ENCODE peak calls at places on chromosomes 12 and 14, in six cellular contexts. Y is dorsolateral prefrontal cortex; V is AG04450; D is fibroblast of pulmonary artery; E is activated CD8-positive, alpha-beta T cell treated with anti-CD3 and anti-CD28 coated beads for 36 hours; K is B cell. I is an unnamed sample.

GRCh38 chr12:127063339-127064090 is 1203.5 kb upstream of the TMEM132C start:
- DNase-seq in Y (no peak), V (no peak), D (no peak), E (no peak), K (no peak), I (no peak)

GRCh38 chr12:59134750-59135149 is 214.4 kb upstream of the LRIG3 start:
- DNase-seq in Y (no peak), V (no peak), D (no peak), E (no peak), K (no peak), I (no peak)

GRCh38 chr14:66174453-66174891 is 311.7 kb upstream of the CCDC196 start:
- DNase-seq in Y (no peak), V (no peak), D (peak; percentile 33), E (no peak), K (no peak), I (no peak)

GRCh38 chr12:123258593-123258992 is 13.1 kb downstream of the CDK2AP1 start:
- DNase-seq in Y (no peak), V (no peak), D (no peak), E (no peak), K (no peak), I (no peak)

GRCh38 chr12:55876110-55876509 is 33.4 kb upstream of the MMP19 start:
- DNase-seq in Y (no peak), V (no peak), D (no peak), E (no peak), K (no peak), I (no peak)

GRCh38 chr14:99707420-99707819 is 23.3 kb downstream of the CYP46A1 start:
- DNase-seq in Y (no peak), V (no peak), D (no peak), E (no peak), K (no peak), I (no peak)

GRCh38 chr12:4355843-4356327 is 23.6 kb downstream of the FGF23 start:
- DNase-seq in Y (no peak), V (no peak), D (peak; percentile 32), E (peak; percentile 85), K (peak; percentile 33), I (peak; percentile 32)

GRCh38 chr14:96920023-96920422 is 122.8 kb downstream of the VRK1 start:
- DNase-seq in Y (no peak), V (no peak), D (no peak), E (no peak), K (no peak), I (peak; percentile 77)

GRCh38 chr12:19449814-19450213 is 10.5 kb downstream of the AEBP2 start:
- DNase-seq in Y (no peak), V (no peak), D (no peak), E (no peak), K (no peak), I (no peak)

GRCh38 chr12:112741106-112741505 is 50.4 kb upstream of the RPH3A start:
- DNase-seq in Y (no peak), V (no peak), D (no peak), E (no peak), K (no peak), I (no peak)

GRCh38 chr14:55077155-55077554 is 25.7 kb downstream of the MAPK1IP1L start:
- DNase-seq in Y (no peak), V (no peak), D (peak; percentile 42), E (peak; percentile 27), K (no peak), I (peak; percentile 83)

GRCh38 chr12:66751432-66752113 is 72.7 kb upstream of the GRIP1 start:
- DNase-seq in Y (no peak), V (no peak), D (no peak), E (no peak), K (no peak), I (peak; percentile 0)

GRCh38 chr14:76920572-76921175 is 94.5 kb downstream of the LRRC74A start:
- DNase-seq in Y (no peak), V (no peak), D (peak; percentile 49), E (no peak), K (no peak), I (no peak)

GRCh38 chr14:35533357-35534129 is 421 bp upstream of the INSM2 start:
- DNase-seq in Y (peak; percentile 78), V (no peak), D (peak; percentile 41), E (peak; percentile 78), K (peak; percentile 63), I (peak; percentile 56)

GRCh38 chr14:26191123-26191522 is 406.7 kb downstream of the NOVA1 start:
- DNase-seq in Y (no peak), V (no peak), D (peak; percentile 33), E (no peak), K (no peak), I (no peak)

GRCh38 chr12:57902371-57903042 is 38.9 kb upstream of the ATP23 start:
- DNase-seq in Y (no peak), V (no peak), D (no peak), E (no peak), K (no peak), I (no peak)

GRCh38 chr14:95984206-95984605 is 55.0 kb upstream of the C14orf132 start:
- DNase-seq in Y (no peak), V (no peak), D (no peak), E (no peak), K (no peak), I (no peak)

GRCh38 chr12:89238593-89238992 is 113.7 kb downstream of the DUSP6 start:
- DNase-seq in Y (no peak), V (no peak), D (peak; percentile 71), E (no peak), K (no peak), I (no peak)

GRCh38 chr12:89346741-89347324 is 5.5 kb downstream of the DUSP6 start:
- DNase-seq in Y (no peak), V (no peak), D (peak; percentile 94), E (no peak), K (peak; percentile 34), I (peak; percentile 73)

GRCh38 chr12:105888696-105889095 is 250.1 kb downstream of the NUAK1 start:
- DNase-seq in Y (no peak), V (no peak), D (peak; percentile 40), E (no peak), K (no peak), I (no peak)

GRCh38 chr14:53128303-53128702 is 24.8 kb downstream of the DDHD1 start:
- DNase-seq in Y (no peak), V (no peak), D (no peak), E (no peak), K (no peak), I (no peak)

GRCh38 chr12:54981796-54982195 is 2.8 kb downstream of the TESPA1 start:
- DNase-seq in Y (no peak), V (no peak), D (no peak), E (peak; percentile 76), K (no peak), I (no peak)

GRCh38 chr14:94816113-94816512 is 46.2 kb upstream of the GSC start:
- DNase-seq in Y (no peak), V (no peak), D (no peak), E (no peak), K (no peak), I (no peak)

GRCh38 chr14:57085801-57086200 is 182.9 kb downstream of the EXOC5 start:
- DNase-seq in Y (peak; percentile 95), V (no peak), D (no peak), E (no peak), K (no peak), I (peak; percentile 15)

GRCh38 chr12:122850695-122851350 is 15.6 kb downstream of the HIP1R start:
- DNase-seq in Y (no peak), V (no peak), D (no peak), E (no peak), K (no peak), I (no peak)

GRCh38 chr12:21300632-21301031 is 34.1 kb downstream of the SLCO1A2 start:
- DNase-seq in Y (no peak), V (no peak), D (no peak), E (no peak), K (no peak), I (peak; percentile 6)

GRCh38 chr14:91059576-91060471 is 617 bp downstream of the RPS6KA5 start:
- DNase-seq in Y (peak; percentile 45), V (no peak), D (peak; percentile 4), E (peak; percentile 70), K (peak; percentile 81), I (peak; percentile 21)
- TF ChIP-seq CTCF in Y (peak; percentile 25), V (peak; percentile 13), D (no peak), E (no peak), K (peak; percentile 12), I (peak; percentile 16)

GRCh38 chr12:68796399-68796798 is 11.6 kb upstream of the MDM2 start:
- DNase-seq in Y (no peak), V (no peak), D (no peak), E (no peak), K (no peak), I (no peak)
- TF ChIP-seq CTCF in Y (no peak), V (no peak), D (no peak), E (no peak), K (no peak), I (no peak)

GRCh38 chr14:88556581-88556980 is 1.8 kb upstream of the PTPN21 start:
- DNase-seq in Y (no peak), V (no peak), D (no peak), E (no peak), K (no peak), I (no peak)

GRCh38 chr14:88563845-88564244 is 1.0 kb downstream of the ZC3H14 start:
- DNase-seq in Y (no peak), V (no peak), D (no peak), E (no peak), K (no peak), I (no peak)

GRCh38 chr14:88562532-88562830 is 356 bp upstream of the ZC3H14 start:
- DNase-seq in Y (no peak), V (no peak), D (no peak), E (no peak), K (no peak), I (no peak)

GRCh38 chr14:88562831-88563686 is at the start of gene ZC3H14:
- DNase-seq in Y (peak; percentile 84), V (peak; percentile 52), D (peak; percentile 88), E (peak; percentile 89), K (peak; percentile 94), I (peak; percentile 85)

DNA sequence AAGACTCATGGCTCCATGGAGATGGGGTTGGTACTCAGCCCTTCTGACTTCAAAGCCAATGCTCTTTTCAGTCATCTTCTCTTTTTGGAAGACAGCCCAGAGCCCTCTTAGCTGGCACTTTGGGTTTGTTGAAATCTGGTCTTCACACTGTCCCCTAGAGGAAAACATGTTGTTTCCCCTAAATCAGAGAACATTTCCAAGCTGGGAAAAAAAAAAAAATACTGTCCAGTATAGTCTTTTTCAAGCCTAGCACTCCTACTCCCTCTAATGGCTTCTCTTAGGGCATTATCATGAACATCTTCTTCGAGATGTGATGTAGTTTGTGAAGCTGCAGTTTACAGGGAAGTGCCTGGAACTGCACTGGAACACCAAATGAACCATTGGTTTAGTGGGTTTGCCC is 3.0 kb upstream of the ZC3H14 start:
- DNase-seq in Y (no peak), V (peak; percentile 38), D (peak; percentile 69), E (no peak), K (no peak), I (peak; percentile 29)
- TF ChIP-seq CTCF in Y (peak; percentile 51), V (peak; percentile 70), D (peak; percentile 52), E (no peak), K (no peak), I (no peak)

GRCh38 chr12:107404981-107405380 is 280.6 kb upstream of the PWP1 start:
- DNase-seq in Y (no peak), V (no peak), D (peak; percentile 43), E (peak; percentile 64), K (peak; percentile 6), I (peak; percentile 62)
- TF ChIP-seq CTCF in Y (no peak), V (peak; percentile 56), D (peak; percentile 56), E (peak; percentile 45), K (no peak), I (peak; percentile 35)

GRCh38 chr14:92551066-92551841 is 37.7 kb downstream of the RIN3 start:
- DNase-seq in Y (no peak), V (no peak), D (no peak), E (peak; percentile 72), K (peak; percentile 59), I (no peak)
- TF ChIP-seq CTCF in Y (no peak), V (no peak), D (no peak), E (peak; percentile 68), K (peak; percentile 76), I (no peak)